ENCODE peak calls at places on chromosomes 2 and 18, in eight cellular contexts. J is AG10803, F is HFFc6, C is GM10248, G is fibroblast of mammary gland, L is GM13976, H is tibial nerve, B is prostate gland. R is an unnamed sample.

GRCh38 chr18:55515946-55516710 is 71.9 kb downstream of the TCF4 start:
- DNase-seq in L (no peak), J (peak), G (peak), F (peak), C (no peak), H (no peak), B (no peak), R (no peak)

GRCh38 chr2:208101716-208102631 is 22.4 kb downstream of the CRYGD start:
- DNase-seq in H (no peak), J (peak), B (no peak), C (no peak), G (peak), F (peak), L (no peak), R (peak)

GRCh38 chr18:55243852-55244251 is 284.6 kb upstream of the CCDC68 start:
- DNase-seq in F (no peak), C (no peak), H (peak), B (no peak), J (peak), L (no peak), G (peak), R (peak)

GRCh38 chr2:26255735-26256384 is 11.1 kb downstream of the HADHB start:
- DNase-seq in F (no peak), C (no peak), G (no peak), J (no peak), H (no peak), L (no peak), B (peak), R (no peak)

GRCh38 chr2:83022631-83023210 is 1436.4 kb downstream of the SUCLG1 start:
- DNase-seq in C (no peak), L (no peak), F (no peak), G (no peak), H (no peak), J (peak), B (no peak), R (peak)

GRCh38 chr2:204625135-204625534 is 79.9 kb downstream of the PARD3B start:
- DNase-seq in L (no peak), F (peak), J (peak), B (no peak), G (peak), H (no peak), C (no peak), R (peak)

GRCh38 chr2:118853647-118854367 is 6.4 kb upstream of the EN1 start:
- DNase-seq in J (no peak), F (no peak), C (peak), H (no peak), G (no peak), B (no peak), L (peak), R (no peak)

GRCh38 chr2:143901185-143901842 is 618.6 kb downstream of the ZEB2 start:
- DNase-seq in C (no peak), H (no peak), F (peak), J (peak), L (no peak), B (no peak), G (peak), R (peak)

GRCh38 chr18:59707306-59707705 is 10.1 kb upstream of the CCBE1 start:
- DNase-seq in H (no peak), F (no peak), C (no peak), J (no peak), G (no peak), B (no peak), L (no peak), R (peak)

GRCh38 chr2:68756178-68756577 is 21.6 kb downstream of the ARHGAP25 start:
- DNase-seq in C (no peak), F (no peak), H (no peak), L (no peak), J (no peak), G (no peak), B (no peak), R (no peak)

GRCh38 chr2:28399946-28400345 is 7.3 kb downstream of the FOSL2 start:
- DNase-seq in L (no peak), B (no peak), H (no peak), J (no peak), G (no peak), C (no peak), F (no peak), R (no peak)

GRCh38 chr2:8545676-8546318 is 136.1 kb upstream of the ID2 start:
- DNase-seq in C (no peak), F (no peak), B (no peak), G (no peak), J (no peak), H (no peak), L (peak), R (no peak)

GRCh38 chr2:23900133-23900926 is 26.6 kb downstream of the ATAD2B start:
- DNase-seq in B (no peak), J (no peak), C (no peak), L (no peak), F (peak), H (no peak), G (peak), R (peak)

GRCh38 chr2:189402932-189403331 is 38.3 kb upstream of the WDR75 start:
- DNase-seq in H (no peak), G (peak), F (peak), L (no peak), J (peak), B (no peak), C (no peak), R (no peak)

GRCh38 chr18:44520981-44521672 is 159.6 kb upstream of the SETBP1 start:
- DNase-seq in G (peak), L (no peak), B (no peak), J (no peak), C (no peak), H (no peak), F (no peak), R (no peak)

GRCh38 chr18:76953186-76953982 is 131.0 kb downstream of the ZNF236 start:
- DNase-seq in L (no peak), H (peak), C (no peak), B (peak), J (no peak), F (no peak), G (no peak), R (no peak)

GRCh38 chr2:110180036-110180435 is 24.8 kb downstream of the NPHP1 start:
- DNase-seq in G (no peak), L (no peak), F (no peak), J (no peak), H (no peak), B (no peak), C (no peak), R (no peak)

GRCh38 chr2:239540174-239540573 is 139.4 kb upstream of the HDAC4 start:
- DNase-seq in J (no peak), H (no peak), B (no peak), F (no peak), L (no peak), C (no peak), G (no peak), R (no peak)

GRCh38 chr2:173898996-173899395 is 66.2 kb downstream of the SP3 start:
- DNase-seq in B (no peak), G (no peak), F (no peak), L (no peak), H (no peak), J (no peak), C (peak), R (no peak)

GRCh38 chr2:173896755-173897154 is 68.4 kb downstream of the SP3 start:
- DNase-seq in H (no peak), F (no peak), C (no peak), B (no peak), G (no peak), J (no peak), L (no peak), R (no peak)

GRCh38 chr2:173903611-173904394 is 61.4 kb downstream of the SP3 start:
- DNase-seq in B (no peak), H (no peak), F (no peak), G (peak), C (no peak), J (no peak), L (no peak), R (no peak)

GRCh38 chr2:173892341-173892740 is 72.8 kb downstream of the SP3 start:
- DNase-seq in L (no peak), B (no peak), G (no peak), C (no peak), F (no peak), H (no peak), J (no peak), R (no peak)

GRCh38 chr2:173898178-173898668 is 67.0 kb downstream of the SP3 start:
- DNase-seq in B (no peak), F (no peak), L (peak), H (no peak), J (no peak), G (no peak), C (peak), R (no peak)
- TF ChIP-seq CTCF in B (no peak), F (no peak), L (no peak), H (no peak), J (no peak), G (no peak), C (no peak), R (no peak)

GRCh38 chr18:64019922-64020756 is 50.3 kb downstream of the SERPINB8 start:
- DNase-seq in G (no peak), F (no peak), H (no peak), B (no peak), L (no peak), C (no peak), J (no peak), R (no peak)

DNA sequence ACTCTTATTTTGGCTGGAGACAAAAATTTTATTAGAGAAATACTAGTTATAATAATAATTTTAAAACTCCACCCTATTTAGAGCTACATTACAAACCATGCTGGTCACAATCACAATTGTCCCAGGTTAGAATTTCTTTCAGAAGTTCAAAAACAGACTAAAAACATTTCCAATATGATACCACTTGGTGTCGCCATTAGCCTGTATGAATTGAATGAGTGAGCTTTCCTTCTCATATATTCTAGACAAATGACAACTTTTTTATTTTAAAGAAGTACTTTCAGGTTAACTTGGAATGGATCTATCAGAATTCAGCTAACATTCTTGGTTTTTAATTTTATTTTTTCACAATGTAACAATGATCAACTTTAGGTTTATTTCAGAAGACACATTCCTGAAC is 48.0 kb downstream of the SERPINB8 start:
- DNase-seq in C (no peak), F (peak), G (peak), H (no peak), L (no peak), B (no peak), J (peak), R (peak)
- TF ChIP-seq CTCF in C (peak), F (peak), G (peak), H (peak), L (peak), B (peak), J (peak), R (peak)

DNA sequence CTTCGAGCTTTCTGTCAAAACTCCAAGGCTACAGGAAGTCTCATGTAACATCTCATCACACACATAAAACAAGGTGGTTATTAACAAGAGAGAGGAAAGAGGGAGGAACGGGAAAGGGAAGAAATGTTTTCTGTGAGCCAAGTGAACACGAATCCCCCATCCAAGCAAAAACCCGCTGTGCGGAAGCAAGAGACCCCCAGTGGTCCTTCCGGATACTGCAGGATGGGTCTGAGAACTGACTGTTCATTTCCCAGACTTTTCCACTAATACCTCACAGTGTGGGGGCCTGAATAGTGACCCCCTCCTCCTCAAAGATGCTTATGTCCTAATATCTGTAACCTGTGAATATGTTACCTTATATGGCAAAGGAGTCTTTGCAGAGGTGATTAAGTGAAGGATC is 19.0 kb upstream of the DIPK1C start:
- DNase-seq in H (no peak), J (no peak), B (no peak), G (peak), C (no peak), L (no peak), F (no peak), R (peak)
- TF ChIP-seq CTCF in H (peak), J (peak), B (peak), G (peak), C (no peak), L (no peak), F (peak), R (peak)

GRCh38 chr2:213152065-213152794 is 818 bp upstream of the IKZF2 start:
- DNase-seq in H (peak), C (peak), L (no peak), F (peak), G (peak), B (peak), J (peak), R (peak)
- TF ChIP-seq CTCF in H (peak), C (peak), L (peak), F (peak), G (peak), B (peak), J (peak), R (peak)

GRCh38 chr2:200148366-200148765 is 158.1 kb upstream of the SPATS2L start:
- DNase-seq in B (no peak), G (no peak), J (no peak), F (no peak), C (no peak), H (no peak), L (no peak), R (no peak)

GRCh38 chr2:200144571-200144970 is 161.9 kb upstream of the SPATS2L start:
- DNase-seq in L (no peak), F (no peak), B (no peak), J (no peak), C (no peak), H (no peak), G (no peak), R (no peak)

GRCh38 chr2:200150411-200151086 is 155.9 kb upstream of the SPATS2L start:
- DNase-seq in F (no peak), B (no peak), L (no peak), J (no peak), G (no peak), H (no peak), C (no peak), R (no peak)

DNA sequence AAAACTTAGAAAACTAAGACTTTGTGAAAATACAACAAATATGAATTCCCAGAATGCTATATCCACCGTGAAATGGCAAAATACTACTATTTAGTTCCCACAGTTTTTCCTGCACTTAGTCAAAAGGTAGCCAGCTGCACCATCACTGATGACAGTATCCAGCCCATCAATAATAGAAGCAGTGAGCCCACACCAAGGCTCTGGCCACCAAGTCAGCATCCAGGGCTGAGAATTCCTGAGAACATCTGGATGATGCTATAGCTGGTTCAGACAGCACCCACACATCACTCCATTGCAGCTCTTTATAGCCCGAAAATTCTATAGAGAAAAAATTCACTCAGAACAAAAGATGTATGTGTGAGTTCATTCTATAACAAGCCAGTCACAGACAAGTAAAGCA is 159.1 kb upstream of the SPATS2L start:
- DNase-seq in J (no peak), B (no peak), C (no peak), G (no peak), L (no peak), F (no peak), H (no peak), R (no peak)
- TF ChIP-seq CTCF in J (no peak), B (no peak), C (no peak), G (no peak), L (no peak), F (no peak), H (no peak), R (no peak)